ENCODE peak calls at places on chromosomes 7 and 10, in five cellular contexts. M, U, R, G and D are unnamed samples.

GRCh38 chr10:30834636-30835035 is 197.0 kb downstream of the ZNF438 start:
- DNase-seq in R (no peak), U (no peak), M (no peak), G (no peak), D (no peak)

GRCh38 chr7:20440472-20441105 is 109.9 kb downstream of the ITGB8 start:
- DNase-seq in M (peak; percentile 68), R (no peak), G (no peak), U (peak; percentile 4), D (peak; percentile 62)

GRCh38 chr10:65570143-65571010 is 1355.5 kb upstream of the LRRTM3 start:
- DNase-seq in U (peak; percentile 67), G (no peak), M (no peak), R (peak; percentile 51), D (peak; percentile 16)

GRCh38 chr10:78053201-78053868 is 19.7 kb downstream of the RPS24 start:
- DNase-seq in U (no peak), G (no peak), M (no peak), R (no peak), D (peak; percentile 89)

GRCh38 chr10:12969951-12970350 is 31.6 kb downstream of the CCDC3 start:
- DNase-seq in U (no peak), R (no peak), M (no peak), G (no peak), D (no peak)

GRCh38 chr7:30225863-30226361 is 58.5 kb upstream of the ZNRF2 start:
- DNase-seq in U (no peak), R (peak; percentile 32), G (peak; percentile 79), M (no peak), D (peak; percentile 8)

GRCh38 chr7:86477343-86477742 is 166.4 kb upstream of the GRM3 start:
- DNase-seq in U (no peak), G (no peak), R (no peak), M (no peak), D (no peak)

GRCh38 chr10:102644646-102645387 is 538 bp downstream of the TRIM8 start:
- DNase-seq in U (peak; percentile 70), M (peak; percentile 28), R (peak; percentile 79), G (no peak), D (peak; percentile 68)

GRCh38 chr10:84375011-84375410 is 46.6 kb downstream of the CCSER2 start:
- DNase-seq in U (peak; percentile 51), G (peak; percentile 34), M (peak; percentile 30), R (peak; percentile 29), D (peak; percentile 69)

GRCh38 chr7:45726883-45727282 is 146.0 kb downstream of the CCDC201 start:
- DNase-seq in M (no peak), R (no peak), G (no peak), U (no peak), D (no peak)

GRCh38 chr10:124977161-124977560 is 35.2 kb downstream of the ZRANB1 start:
- DNase-seq in R (no peak), M (no peak), G (no peak), U (no peak), D (no peak)

GRCh38 chr7:140673063-140673769 is 471 bp downstream of the ADCK2 start:
- DNase-seq in M (peak; percentile 71), U (no peak), G (no peak), R (peak; percentile 89), D (no peak)

GRCh38 chr10:81903472-81903871 is 28.5 kb downstream of the NRG3 start:
- DNase-seq in M (no peak), G (no peak), U (no peak), R (no peak), D (no peak)

GRCh38 chr7:74478671-74479065 is 25.0 kb downstream of the GTF2IRD1 start:
- DNase-seq in M (no peak), U (no peak), G (no peak), R (no peak), D (no peak)

GRCh38 chr7:74475243-74475986 is 21.7 kb downstream of the GTF2IRD1 start:
- DNase-seq in G (no peak), M (no peak), R (peak; percentile 30), U (no peak), D (no peak)

GRCh38 chr7:74476546-74477095 is 22.9 kb downstream of the GTF2IRD1 start:
- DNase-seq in G (no peak), M (no peak), U (no peak), R (peak; percentile 41), D (no peak)

GRCh38 chr7:74475987-74476350 is 22.3 kb downstream of the GTF2IRD1 start:
- DNase-seq in G (no peak), R (no peak), U (no peak), M (no peak), D (no peak)

GRCh38 chr7:74477188-74477587 is 23.5 kb downstream of the GTF2IRD1 start:
- DNase-seq in R (no peak), U (no peak), M (no peak), G (no peak), D (no peak)
- TF ChIP-seq MXI1 in R (no peak), U (no peak), M (no peak), G (no peak), D (no peak)

GRCh38 chr7:27202018-27202740 is 2.3 kb upstream of the HOXA13 start:
- DNase-seq in R (no peak), G (no peak), U (no peak), M (no peak), D (no peak)
- TF ChIP-seq MXI1 in R (no peak), G (no peak), U (no peak), M (no peak), D (no peak)

GRCh38 chr10:110016957-110017514 is 9.3 kb downstream of the ADD3 start:
- DNase-seq in R (no peak), U (no peak), M (no peak), G (no peak), D (no peak)

GRCh38 chr10:110016037-110016436 is 8.3 kb downstream of the ADD3 start:
- DNase-seq in G (no peak), M (no peak), U (peak; percentile 44), R (peak; percentile 22), D (peak; percentile 28)

GRCh38 chr10:110010076-110011069 is 2.6 kb downstream of the ADD3 start:
- DNase-seq in U (peak; percentile 27), G (peak; percentile 55), M (no peak), R (no peak), D (peak; percentile 55)

GRCh38 chr10:110011679-110012078 is 3.9 kb downstream of the ADD3 start:
- DNase-seq in R (no peak), G (no peak), U (no peak), M (no peak), D (no peak)

DNA sequence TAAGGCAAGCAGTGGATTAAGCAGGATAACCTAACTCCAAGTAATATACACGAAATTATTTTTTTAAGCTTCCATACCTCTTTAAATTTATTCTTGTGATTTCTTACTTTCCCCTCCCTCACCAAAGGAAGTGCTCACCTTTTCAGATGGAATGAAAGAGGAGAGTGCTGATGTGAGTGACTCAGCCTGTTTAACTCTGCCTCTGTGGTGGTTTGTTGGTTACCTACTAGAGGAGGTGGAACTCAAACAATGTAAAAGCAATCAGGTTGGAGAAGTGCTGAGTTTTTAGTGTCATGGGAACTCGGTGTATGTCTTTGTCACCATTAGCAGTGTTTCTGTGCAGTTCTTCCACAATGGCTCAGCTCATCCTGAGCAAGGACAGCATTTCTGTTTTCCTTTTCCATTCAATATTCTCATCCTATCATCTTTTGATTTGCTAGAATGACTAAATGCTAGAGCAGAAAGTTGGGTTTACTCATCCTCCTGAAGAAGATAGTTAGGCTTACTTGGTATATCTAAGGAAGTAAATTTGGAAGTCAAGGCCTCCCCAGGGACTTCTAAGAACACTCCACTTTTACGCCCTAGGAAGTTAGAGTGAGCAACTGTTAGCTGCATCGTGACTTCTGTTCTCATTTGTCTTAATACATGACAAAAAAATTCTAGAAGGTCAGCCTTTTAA is 6.0 kb downstream of the ADD3 start:
- DNase-seq in G (no peak), R (no peak), M (no peak), U (peak; percentile 35), D (no peak)
- TF ChIP-seq MXI1 in G (no peak), R (no peak), M (no peak), U (no peak), D (no peak)

DNA sequence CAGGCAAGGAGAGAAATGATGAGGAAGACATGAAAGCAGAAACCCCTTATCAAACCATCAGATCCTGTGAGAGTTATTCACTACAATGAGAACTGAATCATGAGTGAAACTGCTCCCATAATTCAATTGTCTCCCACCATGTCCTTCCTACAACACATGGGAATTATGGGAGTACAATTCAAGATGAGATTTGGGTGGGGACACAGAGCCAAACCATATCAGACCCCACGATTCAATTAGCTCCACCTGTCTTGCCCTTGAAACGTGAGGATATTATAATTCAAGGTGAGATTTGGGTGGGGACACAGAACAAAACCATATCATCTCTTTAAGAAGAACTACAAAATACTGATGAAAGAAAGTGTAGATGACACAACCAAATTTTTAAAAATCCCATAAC is 128.9 kb downstream of the IMMP2L start:
- DNase-seq in R (no peak), U (no peak), M (no peak), G (no peak), D (no peak)
- TF ChIP-seq MXI1 in R (no peak), U (no peak), M (no peak), G (no peak), D (no peak)

DNA sequence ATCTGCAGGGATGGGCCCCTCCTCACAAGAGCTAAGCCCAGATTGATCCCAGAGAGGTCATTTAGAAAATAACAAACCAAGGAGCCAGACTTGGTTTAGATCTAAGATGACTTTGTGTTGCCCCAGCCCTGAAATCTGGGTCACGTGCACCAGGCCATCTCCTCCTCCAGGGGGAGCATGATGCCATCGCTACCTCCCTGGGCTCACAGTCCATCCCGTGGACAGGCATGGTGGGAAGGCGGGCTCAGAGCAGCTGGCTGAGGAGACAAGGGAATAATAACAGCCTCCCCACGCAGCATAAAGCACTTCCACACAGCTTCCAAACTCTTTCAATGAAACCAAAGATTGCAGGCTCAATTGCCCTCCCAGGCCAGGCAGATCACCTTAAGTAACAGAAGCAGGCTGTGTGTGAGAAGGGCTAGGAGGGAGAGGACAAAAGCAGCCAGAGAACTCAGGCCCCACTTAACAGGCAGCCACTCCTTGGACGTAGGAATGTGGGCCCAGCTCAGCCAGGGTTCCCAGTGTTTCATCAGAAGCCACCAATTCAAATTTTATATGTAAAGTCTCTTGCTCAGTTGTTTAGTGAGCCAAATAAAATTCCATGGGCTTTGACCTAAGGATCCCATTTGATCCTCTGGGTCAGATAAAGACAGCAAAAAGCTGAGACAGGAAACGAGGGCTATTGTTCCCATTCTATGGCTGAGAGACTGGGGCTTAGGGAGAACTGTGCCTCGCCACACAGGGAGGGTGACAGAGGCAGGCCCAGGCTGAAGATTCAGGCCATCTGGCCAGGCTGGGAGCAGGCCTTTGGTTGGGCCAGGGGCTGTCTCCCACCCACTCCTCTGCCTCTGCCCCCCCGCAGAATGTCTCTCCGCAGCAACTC is 100.2 kb downstream of the COL13A1 start:
- DNase-seq in U (peak; percentile 50), M (peak; percentile 78), R (peak; percentile 92), G (no peak), D (peak; percentile 60)
- TF ChIP-seq MXI1 in U (no peak), M (no peak), R (no peak), G (no peak), D (no peak)

DNA sequence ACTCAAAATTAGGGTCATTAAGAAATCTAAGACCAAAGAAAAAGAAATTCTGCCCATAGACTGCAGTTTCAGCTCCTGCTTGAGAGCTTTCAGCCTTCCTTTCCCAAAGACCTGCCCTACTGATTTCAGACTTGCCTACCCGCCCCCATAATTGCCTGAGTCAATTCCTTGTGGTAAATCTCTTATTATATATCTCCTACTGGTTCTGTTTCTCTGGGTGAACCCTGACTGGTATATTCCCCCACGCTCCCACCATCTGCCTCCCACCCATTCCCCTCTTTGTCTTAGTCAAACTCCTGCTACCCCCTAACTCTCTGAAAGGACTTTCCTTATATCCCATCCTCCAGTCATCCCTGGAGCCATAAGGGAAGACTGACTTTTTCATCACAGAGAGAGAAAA is 64.7 kb upstream of the MET start:
- DNase-seq in R (no peak), M (no peak), U (no peak), G (no peak), D (no peak)
- TF ChIP-seq MXI1 in R (no peak), M (no peak), U (no peak), G (no peak), D (no peak)